ENCODE peak calls at places on chromosome 2, in seven cellular contexts. S, E, Q, G, M, O and H are unnamed samples.

GRCh38 chr2:207683879-207684627 is 27.4 kb upstream of the CCNYL1 start:
- DNase-seq in M (peak), O (peak), G (no peak), S (no peak), E (peak), Q (no peak), H (peak)

GRCh38 chr2:217512259-217512658 is 490.5 kb downstream of the TNS1 start:
- DNase-seq in Q (no peak), S (no peak), G (no peak), E (no peak), O (no peak), M (no peak), H (peak)

GRCh38 chr2:24613154-24613814 is 122.2 kb downstream of the NCOA1 start:
- DNase-seq in E (peak), S (no peak), M (peak), O (no peak), Q (no peak), G (no peak), H (peak)

GRCh38 chr2:128303095-128303791 is 15.4 kb downstream of the HS6ST1 start:
- DNase-seq in E (no peak), Q (no peak), O (no peak), G (no peak), M (no peak), S (peak), H (no peak)

GRCh38 chr2:10170256-10170655 is 47.7 kb downstream of the RRM2 start:
- DNase-seq in E (no peak), Q (no peak), G (no peak), S (no peak), M (no peak), O (no peak), H (peak)

GRCh38 chr2:53437371-53437770 is 330.2 kb upstream of the CHAC2 start:
- DNase-seq in S (no peak), M (no peak), E (no peak), Q (no peak), O (no peak), G (no peak), H (peak)

GRCh38 chr2:194087089-194087488 is 1569.9 kb upstream of the SLC39A10 start:
- DNase-seq in E (no peak), G (peak), O (no peak), Q (no peak), S (no peak), M (peak), H (no peak)

GRCh38 chr2:121735520-121736074 is 1.1 kb downstream of the NIFK start:
- DNase-seq in G (no peak), E (no peak), M (no peak), S (no peak), Q (no peak), O (no peak), H (peak)

GRCh38 chr2:26527726-26528125 is 49.8 kb upstream of the OTOF start:
- DNase-seq in Q (no peak), O (no peak), G (no peak), E (no peak), M (no peak), S (no peak), H (no peak)

GRCh38 chr2:195356026-195356425 is 301.0 kb upstream of the SLC39A10 start:
- DNase-seq in M (no peak), O (no peak), Q (no peak), G (no peak), S (no peak), E (no peak), H (no peak)

GRCh38 chr2:240926516-240927389 is 20.6 kb downstream of the CROCC2 start:
- DNase-seq in G (no peak), Q (peak), E (no peak), O (no peak), M (no peak), S (peak), H (no peak)

GRCh38 chr2:26609839-26610277 is 31.3 kb downstream of the CIB4 start:
- DNase-seq in S (no peak), M (no peak), E (no peak), O (no peak), Q (peak), G (no peak), H (no peak)

GRCh38 chr2:938181-939005 is 12.3 kb upstream of the SNTG2 start:
- DNase-seq in M (no peak), O (no peak), E (no peak), S (no peak), G (no peak), Q (no peak), H (peak)

GRCh38 chr2:217872319-217872718 is 130.5 kb downstream of the TNS1 start:
- DNase-seq in G (no peak), O (no peak), M (no peak), E (no peak), S (no peak), Q (no peak), H (no peak)

GRCh38 chr2:55712477-55713060 is 18.9 kb upstream of the PNPT1 start:
- DNase-seq in Q (no peak), O (no peak), S (no peak), E (no peak), M (no peak), G (no peak), H (no peak)

GRCh38 chr2:107325983-107326786 is 440.2 kb upstream of the ST6GAL2 start:
- DNase-seq in S (no peak), O (peak), G (no peak), Q (no peak), E (no peak), M (no peak), H (no peak)

GRCh38 chr2:208407667-208408066 is 1.1 kb downstream of the PTH2R start:
- DNase-seq in S (no peak), M (no peak), G (peak), Q (no peak), O (no peak), E (no peak), H (no peak)

GRCh38 chr2:9631484-9631819 is 655 bp upstream of the YWHAQ start:
- DNase-seq in Q (no peak), S (no peak), M (no peak), E (no peak), G (no peak), O (no peak), H (no peak)

GRCh38 chr2:162184796-162185195 is 32.7 kb upstream of the GCG start:
- DNase-seq in Q (no peak), O (no peak), G (no peak), E (no peak), M (no peak), S (no peak), H (no peak)